ENCODE peak calls at places on chromosome 11, in five cellular contexts. D, R, A, K and T are unnamed samples.

GRCh38 chr11:121547574-121547973 is 94.8 kb upstream of the SORL1-AS1 start:
- DNase-seq in D (no peak), K (no peak), R (no peak), A (no peak), T (no peak)

GRCh38 chr11:11171854-11172253 is 181.2 kb downstream of the CSNK2A3 start:
- DNase-seq in K (no peak), R (no peak), D (no peak), A (no peak), T (no peak)

GRCh38 chr11:78420255-78420764 is 2.7 kb upstream of the GAB2 start:
- DNase-seq in K (peak; percentile 81), D (peak; percentile 94), A (peak; percentile 68), R (peak; percentile 60), T (peak; percentile 75)

GRCh38 chr11:117868088-117868487 is 8.4 kb downstream of the FXYD6 start:
- DNase-seq in D (no peak), R (no peak), A (no peak), K (no peak), T (no peak)

GRCh38 chr11:72242141-72242540 is 1.8 kb downstream of the PHOX2A start:
- DNase-seq in R (no peak), K (no peak), D (no peak), A (no peak), T (no peak)

GRCh38 chr11:113131036-113131775 is 170.0 kb downstream of the NCAM1 start:
- DNase-seq in R (no peak), K (no peak), A (no peak), D (no peak), T (no peak)

GRCh38 chr11:46001427-46002049 is 79.1 kb downstream of the LARGE2 start:
- DNase-seq in D (peak; percentile 64), R (no peak), K (no peak), A (no peak), T (no peak)

GRCh38 chr11:123405123-123405592 is 24.9 kb upstream of the GRAMD1B start:
- DNase-seq in D (peak; percentile 34), R (no peak), A (no peak), K (no peak), T (no peak)

GRCh38 chr11:78450866-78451265 is 33.2 kb upstream of the GAB2 start:
- DNase-seq in A (no peak), R (no peak), K (no peak), D (no peak), T (no peak)

GRCh38 chr11:14974723-14975587 is 2.8 kb upstream of the CALCA start:
- DNase-seq in A (peak; percentile 83), K (no peak), D (peak; percentile 40), R (peak; percentile 71), T (no peak)

GRCh38 chr11:126257764-126258163 is 10.9 kb downstream of the SRPRA start:
- DNase-seq in R (no peak), A (no peak), D (peak; percentile 62), K (no peak), T (peak; percentile 25)

GRCh38 chr11:29135504-29135903 is 881.3 kb downstream of the KCNA4 start:
- DNase-seq in D (peak; percentile 25), A (no peak), K (peak; percentile 20), R (no peak), T (peak; percentile 32)

GRCh38 chr11:44634401-44635281 is 69.2 kb downstream of the CD82 start:
- DNase-seq in D (peak; percentile 75), K (peak; percentile 28), R (no peak), A (peak; percentile 54), T (no peak)

GRCh38 chr11:111362887-111363411 is 16.1 kb downstream of the POU2AF1 start:
- DNase-seq in D (no peak), K (no peak), A (no peak), R (no peak), T (no peak)

GRCh38 chr11:32809313-32809712 is 14.9 kb upstream of the CCDC73 start:
- DNase-seq in D (peak; percentile 84), A (peak; percentile 64), K (peak; percentile 60), R (no peak), T (peak; percentile 48)

GRCh38 chr11:113725883-113726405 is 19.8 kb upstream of the TMPRSS5 start:
- DNase-seq in K (no peak), A (no peak), R (no peak), D (no peak), T (no peak)

GRCh38 chr11:58254936-58255335 is 13.1 kb downstream of the OR10W1 start:
- DNase-seq in D (no peak), K (no peak), A (no peak), R (no peak), T (no peak)

GRCh38 chr11:95442531-95443050 is 211.6 kb upstream of the SESN3 start:
- DNase-seq in K (no peak), A (no peak), D (no peak), R (no peak), T (no peak)

GRCh38 chr11:109791337-109791736 is 301.9 kb upstream of the ZC3H12C start:
- DNase-seq in K (no peak), A (no peak), R (no peak), D (no peak), T (no peak)

GRCh38 chr11:3341298-3341697 is 37.6 kb downstream of the ZNF195 start:
- DNase-seq in K (peak; percentile 14), A (peak; percentile 85), D (peak; percentile 20), R (peak; percentile 68), T (peak; percentile 1)